ENCODE peak calls at places on chromosome 3, in four cellular contexts. M is Peyer's patch, S is A549, A is AG04450. T is an unnamed sample.

GRCh38 chr3:179081885-179082284 is 10.3 kb upstream of the ZMAT3 start:
- DNase-seq in A (no peak), S (no peak), M (no peak), T (no peak)

GRCh38 chr3:58120075-58120812 is 90.5 kb downstream of the DNASE1L3 start:
- DNase-seq in M (no peak), S (no peak), A (no peak), T (no peak)

GRCh38 chr3:101544181-101544850 is 17.4 kb upstream of the TRMT10C start:
- DNase-seq in S (no peak), A (no peak), M (no peak), T (no peak)

GRCh38 chr3:89372456-89372855 is 265.0 kb downstream of the EPHA3 start:
- DNase-seq in S (no peak), M (no peak), A (no peak), T (no peak)

GRCh38 chr3:25831578-25831977 is 41.7 kb downstream of the OXSM start:
- DNase-seq in A (no peak), M (no peak), S (no peak), T (peak; percentile 77)

GRCh38 chr3:172595648-172596393 is 72.6 kb upstream of the TNFSF10 start:
- DNase-seq in S (peak; percentile 45), M (peak; percentile 48), A (no peak), T (peak; percentile 90)

GRCh38 chr3:82311901-82312300 is 550.5 kb upstream of the GBE1 start:
- DNase-seq in A (no peak), M (no peak), S (no peak), T (no peak)

GRCh38 chr3:156456771-156457224 is 98.1 kb downstream of the SSR3 start:
- DNase-seq in A (no peak), M (no peak), S (no peak), T (no peak)

GRCh38 chr3:140708815-140709214 is 31.0 kb downstream of the TRIM42 start:
- DNase-seq in A (no peak), S (no peak), M (no peak), T (no peak)

GRCh38 chr3:151175952-151176351 is 27.1 kb downstream of the GPR171 start:
- DNase-seq in S (no peak), M (no peak), A (no peak), T (no peak)

GRCh38 chr3:151726016-151726415 is 7.7 kb upstream of the AADACL2 start:
- DNase-seq in A (no peak), M (no peak), S (no peak), T (no peak)

GRCh38 chr3:143306419-143306818 is 186.8 kb downstream of the CHST2 start:
- DNase-seq in M (no peak), S (no peak), A (no peak), T (no peak)

DNA sequence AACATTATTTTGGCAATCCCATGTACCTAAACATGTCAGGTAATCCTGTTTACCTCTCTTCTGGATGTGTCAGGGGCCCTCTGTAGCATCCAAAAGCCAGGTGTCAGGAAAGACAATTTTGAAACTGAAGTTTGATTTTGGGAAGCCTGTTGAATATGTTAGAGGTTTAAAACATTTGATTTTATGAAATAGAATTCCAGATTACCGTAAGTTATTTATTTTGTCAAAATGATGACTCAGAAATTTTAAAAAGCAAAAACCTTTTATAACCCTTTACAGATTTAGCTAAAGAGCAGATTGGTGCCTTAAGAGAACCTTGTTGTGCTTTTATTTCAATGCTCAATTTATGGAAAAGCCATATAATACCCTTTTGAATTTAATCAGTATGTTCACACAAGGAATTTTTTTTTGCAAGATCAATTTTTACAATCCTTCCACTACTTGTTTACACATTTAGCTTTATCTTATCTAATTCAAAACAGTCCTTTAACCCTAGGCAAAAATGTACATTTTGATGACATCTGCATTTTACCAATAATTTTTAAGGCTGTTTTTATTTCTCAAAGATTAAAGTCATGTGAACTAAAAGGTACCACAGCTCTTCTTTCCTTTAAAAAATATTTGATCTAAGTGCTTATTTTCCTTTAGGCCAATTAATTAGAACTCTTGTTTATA is 10.0 kb downstream of the KIF15 start:
- DNase-seq in A (no peak), M (no peak), S (no peak), T (no peak)
- H3K9me3 ChIP-seq in A (peaks cover 10% of the 10 kb centered on the region), M (no peaks in the 10 kb centered on the region), S (peaks cover 20% of the 10 kb centered on the region), T (no peaks in the 10 kb centered on the region)

GRCh38 chr3:24002129-24002528 is 57.0 kb downstream of the NR1D2 start:
- DNase-seq in A (no peak), M (no peak), S (no peak), T (no peak)
- TF ChIP-seq CTCF in A (no peak), M (no peak), S (no peak), T (no peak)

GRCh38 chr3:73625124-73625665 is 454 bp upstream of the PDZRN3 start:
- DNase-seq in M (no peak), S (no peak), A (no peak), T (no peak)
- H3K4me3 ChIP-seq in M (peak overlapping the region; percentile 68), S (peak overlapping the region; percentile 22), A (peak overlapping the region; percentile 89), T (no peak overlapping the region)

DNA sequence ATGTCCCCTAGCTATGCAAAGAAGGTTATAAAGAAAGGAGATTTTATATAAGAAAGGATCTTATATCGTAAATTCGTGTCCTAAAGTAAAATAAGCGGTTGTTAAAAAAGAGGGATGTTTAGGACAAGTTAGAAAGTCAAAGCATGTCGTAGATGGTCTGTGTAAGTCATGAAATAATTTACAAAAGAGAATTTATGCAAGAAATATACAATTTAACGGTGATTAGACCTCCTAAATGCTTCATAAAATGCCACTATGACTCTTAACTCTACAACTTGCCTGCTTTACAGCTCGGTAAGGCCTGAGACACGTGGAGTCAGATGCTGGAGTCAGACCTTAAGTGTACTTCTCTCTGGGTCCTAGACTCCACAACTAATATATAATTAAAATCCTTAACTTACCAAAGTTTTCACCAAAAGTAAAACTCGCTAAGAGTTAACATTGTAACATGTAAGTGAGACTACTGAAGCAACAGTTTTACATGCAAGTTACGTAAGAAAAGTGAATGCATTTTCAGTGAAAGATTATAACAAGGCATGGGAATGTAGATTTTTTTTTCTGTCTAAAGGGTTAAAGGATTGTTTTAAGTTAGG is 13.3 kb upstream of the SRPRB start:
- DNase-seq in S (no peak), A (no peak), M (no peak), T (no peak)
- H3K9me3 ChIP-seq in S (peaks cover 17% of the 10 kb centered on the region), A (peaks cover 3% of the 10 kb centered on the region), M (no peaks in the 10 kb centered on the region), T (no peaks in the 10 kb centered on the region)

GRCh38 chr3:116306720-116307119 is 138.6 kb downstream of the LSAMP start:
- DNase-seq in A (no peak), M (no peak), S (no peak), T (no peak)
- TF ChIP-seq CTCF in A (peak; percentile 14), M (no peak), S (no peak), T (no peak)

GRCh38 chr3:81216192-81216591 is 545.3 kb downstream of the GBE1 start:
- DNase-seq in S (no peak), A (no peak), M (no peak), T (no peak)
- H3K4me3 ChIP-seq in S (no peak overlapping the region), A (no peak overlapping the region), M (no peak overlapping the region), T (no peak overlapping the region)

GRCh38 chr3:15743587-15744009 is 54.2 kb downstream of the ANKRD28 start:
- DNase-seq in S (no peak), A (no peak), M (no peak), T (no peak)
- H3K9me3 ChIP-seq in S (no peaks in the 10 kb centered on the region), A (peaks cover 7% of the 10 kb centered on the region), M (no peaks in the 10 kb centered on the region), T (no peaks in the 10 kb centered on the region)

GRCh38 chr3:195250473-195251251 is 20.3 kb downstream of the XXYLT1 start:
- DNase-seq in S (no peak), M (no peak), A (no peak), T (no peak)
- TF ChIP-seq CTCF in S (no peak), M (no peak), A (peak; percentile 27), T (no peak)

T was measured in MM.1S.